ENCODE peak calls at places on chromosomes 5 and 9, in six cellular contexts. W, T, A, S, C and B are unnamed samples.

GRCh38 chr5:153445875-153446567 is 44.4 kb upstream of the GRIA1 start:
- DNase-seq in C (no peak), A (no peak), W (no peak), T (no peak), S (no peak), B (no peak)

GRCh38 chr5:40386293-40386692 is 293.4 kb upstream of the PTGER4 start:
- DNase-seq in T (no peak), S (no peak), C (no peak), W (peak), A (no peak), B (peak)

GRCh38 chr5:52989025-52989780 is at the start of gene ITGA2:
- DNase-seq in A (no peak), S (peak), T (peak), C (peak), W (no peak), B (peak)

GRCh38 chr9:111678293-111678692 is 16.9 kb downstream of the GNG10 start:
- DNase-seq in T (no peak), W (no peak), S (no peak), A (no peak), C (no peak), B (no peak)

GRCh38 chr9:92483896-92484545 is 1.7 kb upstream of the ASPN start:
- DNase-seq in W (no peak), S (no peak), T (no peak), A (no peak), C (no peak), B (no peak)

GRCh38 chr9:110131499-110131898 is 76.5 kb downstream of the C9orf152 start:
- DNase-seq in A (no peak), C (no peak), T (no peak), W (no peak), S (no peak), B (no peak)

GRCh38 chr9:68685213-68685612 is 19.8 kb upstream of the PIP5K1B start:
- DNase-seq in A (no peak), W (no peak), T (no peak), C (no peak), S (no peak), B (no peak)

GRCh38 chr9:136546697-136547481 is 1.0 kb upstream of the NOTCH1 start:
- DNase-seq in T (peak), C (no peak), A (no peak), W (peak), S (no peak), B (peak)

GRCh38 chr9:115262952-115263351 is 145.0 kb upstream of the TNC start:
- DNase-seq in T (no peak), C (no peak), W (no peak), S (no peak), A (no peak), B (no peak)

GRCh38 chr9:96015876-96016686 is 140.6 kb downstream of the ERCC6L2 start:
- DNase-seq in C (peak), W (no peak), A (no peak), S (no peak), T (no peak), B (peak)

GRCh38 chr5:94192658-94193391 is 425.6 kb downstream of the KIAA0825 start:
- DNase-seq in T (no peak), A (no peak), W (no peak), C (peak), S (no peak), B (no peak)

GRCh38 chr5:72752909-72753308 is 63.6 kb upstream of the TNPO1 start:
- DNase-seq in S (no peak), T (no peak), A (no peak), C (no peak), W (no peak), B (no peak)
- TF ChIP-seq CTCF in S (no peak), T (no peak), A (no peak), C (no peak), W (peak), B (no peak)

GRCh38 chr5:163489055-163489744 is 16.2 kb upstream of the MAT2B start:
- DNase-seq in S (no peak), T (no peak), C (no peak), A (no peak), W (no peak), B (peak)
- TF ChIP-seq CTCF in S (peak), T (no peak), C (peak), A (peak), W (peak), B (no peak)

DNA sequence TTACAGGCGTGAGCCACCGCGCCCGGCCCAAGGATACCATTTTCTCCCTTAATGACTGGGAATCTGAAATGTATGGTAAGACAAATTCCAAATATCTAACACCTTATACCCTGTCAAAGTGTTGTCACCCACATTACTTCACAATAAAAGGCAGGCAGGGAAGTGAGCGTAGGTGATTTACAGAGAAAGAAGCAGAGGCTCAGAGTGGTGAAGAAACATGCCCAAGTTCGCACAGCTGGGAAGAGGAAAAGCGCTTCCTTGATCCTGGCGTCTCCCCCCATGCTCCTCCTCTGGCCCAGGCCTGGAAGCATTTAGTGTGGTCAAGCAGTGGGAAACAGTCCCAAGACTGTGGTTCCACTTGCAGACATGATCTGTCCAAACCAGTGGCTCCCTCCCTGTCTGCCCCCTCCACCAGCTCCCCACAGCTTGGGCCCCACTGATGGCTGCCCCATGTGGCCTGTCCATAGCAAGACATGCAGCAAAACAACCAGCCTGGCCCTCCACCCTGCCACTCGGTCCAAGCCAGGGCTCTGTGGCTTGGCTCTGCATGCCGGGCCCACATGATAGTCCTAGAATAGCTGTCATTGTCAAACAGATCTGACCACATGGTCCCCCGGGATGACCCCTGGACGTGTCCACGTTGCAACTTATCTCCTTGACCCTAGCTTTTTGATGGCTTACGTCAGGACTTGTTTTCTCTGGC is 107.2 kb downstream of the TTLL11 start:
- DNase-seq in S (no peak), W (no peak), A (no peak), C (no peak), T (peak), B (no peak)
- TF ChIP-seq CTCF in S (no peak), W (peak), A (no peak), C (no peak), T (no peak), B (no peak)

GRCh38 chr5:75885849-75886596 is 168.8 kb upstream of the POC5 start:
- DNase-seq in S (peak), W (no peak), A (no peak), T (no peak), C (peak), B (no peak)
- TF ChIP-seq CTCF in S (peak), W (peak), A (peak), T (no peak), C (peak), B (no peak)

DNA sequence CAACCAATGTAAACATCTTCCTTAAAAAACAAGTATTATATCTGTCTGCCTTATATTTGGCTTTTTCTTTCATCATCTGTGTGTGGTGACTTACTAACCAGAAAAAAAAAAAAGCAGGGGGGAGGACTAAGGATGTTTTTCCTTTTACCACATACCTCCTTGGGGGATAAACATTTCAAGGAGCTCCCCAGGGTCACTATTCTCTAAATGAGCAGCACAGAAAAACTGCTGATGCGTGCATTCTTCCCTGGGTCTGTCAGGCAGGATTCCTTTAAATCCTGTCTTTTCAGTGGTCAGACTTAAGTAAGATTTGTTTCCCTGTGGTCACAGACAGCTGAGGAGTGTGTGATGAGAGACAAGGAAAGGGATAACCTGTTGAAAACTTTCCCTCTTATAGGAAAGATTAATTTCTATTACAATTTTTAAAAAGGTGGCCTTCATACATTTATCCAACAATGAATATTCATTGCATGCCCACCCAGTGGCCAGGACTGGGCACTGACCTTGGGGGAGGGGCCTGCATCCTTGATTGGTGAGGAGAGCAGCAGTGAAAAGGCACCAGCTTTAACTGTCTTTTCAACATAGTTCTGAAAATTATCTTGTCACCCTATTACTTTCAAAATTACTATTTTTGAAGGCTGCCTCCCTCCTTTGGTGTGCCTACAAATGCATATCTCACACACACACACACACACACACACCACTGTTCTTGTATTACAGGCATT is 123.1 kb downstream of the TLE4 start:
- DNase-seq in A (no peak), T (no peak), S (no peak), C (no peak), W (no peak), B (no peak)
- TF ChIP-seq CTCF in A (no peak), T (no peak), S (no peak), C (no peak), W (no peak), B (no peak)

GRCh38 chr5:124744170-124744911 is 2.1 kb downstream of the ZNF608 start:
- DNase-seq in A (no peak), S (peak), C (no peak), W (peak), T (peak), B (no peak)
- TF ChIP-seq CTCF in A (peak), S (no peak), C (no peak), W (peak), T (no peak), B (no peak)

DNA sequence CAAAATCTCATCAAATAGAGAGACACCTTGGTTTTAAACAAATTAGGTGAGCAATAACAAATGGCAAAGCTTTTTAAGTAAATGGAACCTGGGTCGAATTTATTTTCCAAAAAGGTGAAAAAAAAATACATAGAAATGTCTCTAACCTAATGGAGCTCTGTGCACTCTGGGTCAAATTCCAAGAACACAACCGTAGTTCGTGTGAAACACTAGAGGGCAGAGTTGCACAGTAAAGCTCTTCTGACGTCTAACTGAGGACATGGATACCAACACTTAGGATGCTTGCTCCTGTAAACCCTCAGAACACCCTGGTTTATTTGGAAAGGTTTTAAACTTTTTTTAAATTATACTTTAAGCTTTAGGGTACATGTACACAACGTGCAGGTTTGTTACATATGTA is 18.9 kb downstream of the MARCHF11 start:
- DNase-seq in S (no peak), T (no peak), W (peak), A (peak), C (peak), B (peak)
- TF ChIP-seq CTCF in S (peak), T (peak), W (peak), A (peak), C (peak), B (peak)